ENCODE peak calls at places on chromosomes 4 and X, in seven cellular contexts. T is Peyer's patch, X is gastrocnemius medialis, J is ovary, R is transverse colon, W is heart left ventricle, P is sigmoid colon. K is an unnamed sample.

GRCh38 chr4:156939801-156940200 is 31.8 kb downstream of the PDGFC start:
- DNase-seq in J (no peak), P (no peak), T (no peak), R (no peak), X (no peak), W (no peak), K (no peak)

GRCh38 chr4:83212041-83212851 is 72.4 kb downstream of the COQ2 start:
- DNase-seq in T (no peak), R (peak), J (no peak), W (no peak), P (no peak), X (no peak), K (no peak)

GRCh38 chrX:134377537-134377936 is 82.4 kb upstream of the HPRT1 start:
- DNase-seq in X (no peak), W (no peak), R (no peak), J (no peak), P (no peak), T (no peak), K (no peak)

GRCh38 chr4:140092094-140092820 is 61.7 kb downstream of the MAML3 start:
- DNase-seq in W (peak), R (peak), X (no peak), T (peak), J (no peak), P (no peak), K (peak)

GRCh38 chr4:125986307-125986706 is 671.6 kb downstream of the FAT4 start:
- DNase-seq in W (no peak), T (no peak), P (no peak), X (no peak), R (no peak), J (no peak), K (no peak)

GRCh38 chrX:44474410-44474809 is 68.2 kb downstream of the FUNDC1 start:
- DNase-seq in P (no peak), X (no peak), W (no peak), T (no peak), R (no peak), J (no peak), K (peak)

GRCh38 chr4:3829954-3830773 is 64.0 kb downstream of the ADRA2C start:
- DNase-seq in R (no peak), P (no peak), J (no peak), W (peak), T (no peak), X (no peak), K (no peak)

GRCh38 chrX:47191331-47191730 is 2.3 kb upstream of the UBA1 start:
- DNase-seq in X (no peak), J (no peak), P (no peak), W (no peak), T (peak), R (peak), K (no peak)

GRCh38 chr4:145564540-145564939 is 54.6 kb upstream of the MMAA start:
- DNase-seq in J (no peak), X (no peak), P (no peak), T (no peak), W (no peak), R (no peak), K (no peak)

GRCh38 chr4:123651536-123652175 is 255.1 kb downstream of the SPRY1 start:
- DNase-seq in T (no peak), W (no peak), R (no peak), P (no peak), X (no peak), J (no peak), K (no peak)

GRCh38 chrX:105136786-105137185 is 83.7 kb downstream of the TEX13A start:
- DNase-seq in P (no peak), X (no peak), W (no peak), R (no peak), T (no peak), J (no peak), K (no peak)

GRCh38 chrX:39619182-39620009 is 478.4 kb downstream of the BCOR start:
- DNase-seq in P (no peak), J (no peak), W (no peak), X (no peak), T (no peak), R (no peak), K (no peak)

GRCh38 chrX:40773809-40774208 is 38.5 kb upstream of the MED14 start:
- DNase-seq in T (no peak), P (no peak), W (no peak), X (no peak), J (no peak), R (no peak), K (no peak)

GRCh38 chr4:74490736-74491135 is 45.8 kb downstream of the AREG start:
- DNase-seq in P (no peak), R (no peak), T (no peak), X (no peak), W (no peak), J (no peak), K (no peak)

GRCh38 chr4:100938698-100939097 is 408.6 kb downstream of the PPP3CA start:
- DNase-seq in P (no peak), X (no peak), W (no peak), J (no peak), T (no peak), R (no peak), K (no peak)

GRCh38 chr4:31045724-31046318 is 325.7 kb downstream of the PCDH7 start:
- DNase-seq in W (no peak), X (no peak), J (no peak), R (peak), P (no peak), T (no peak), K (no peak)

GRCh38 chr4:47118192-47118879 is 87.0 kb downstream of the GABRB1 start:
- DNase-seq in R (no peak), X (no peak), J (no peak), W (no peak), P (no peak), T (no peak), K (no peak)

GRCh38 chrX:107450823-107451509 is 1.5 kb downstream of the FRMPD3 start:
- DNase-seq in X (no peak), R (no peak), J (peak), W (no peak), T (no peak), P (no peak), K (no peak)

GRCh38 chr4:125306112-125306511 is 8.6 kb upstream of the FAT4 start:
- DNase-seq in P (no peak), W (no peak), J (no peak), R (no peak), X (no peak), T (no peak), K (no peak)

GRCh38 chr4:151652841-151653547 is 107.8 kb downstream of the GATB start:
- DNase-seq in J (no peak), X (peak), P (no peak), W (no peak), T (no peak), R (no peak), K (no peak)

GRCh38 chrX:140672840-140673731 is 36.5 kb upstream of the LINC00632 start:
- DNase-seq in X (no peak), P (no peak), J (no peak), W (no peak), T (no peak), R (no peak), K (no peak)

GRCh38 chr4:83252782-83253405 is 31.7 kb downstream of the COQ2 start:
- DNase-seq in R (peak), P (peak), W (no peak), X (peak), T (no peak), J (no peak), K (peak)

GRCh38 chr4:89724716-89725115 is 112.2 kb downstream of the SNCA start:
- DNase-seq in P (no peak), R (no peak), W (no peak), X (no peak), J (no peak), T (no peak), K (no peak)

GRCh38 chrX:50003927-50004326 is 81.5 kb downstream of the CLCN5 start:
- DNase-seq in X (no peak), R (no peak), T (no peak), J (no peak), W (no peak), P (no peak), K (no peak)

GRCh38 chrX:19334945-19335626 is 8.6 kb upstream of the PDHA1 start:
- DNase-seq in W (no peak), T (no peak), X (no peak), P (no peak), J (no peak), R (no peak), K (no peak)

GRCh38 chr4:148053298-148054003 is 321.6 kb downstream of the ARHGAP10 start:
- DNase-seq in W (no peak), T (no peak), P (no peak), R (no peak), X (peak), J (no peak), K (no peak)

GRCh38 chrX:152897216-152898144 is at the start of gene ZNF185:
- DNase-seq in J (no peak), T (peak), W (no peak), R (peak), P (no peak), X (no peak), K (peak)
- H3K27ac ChIP-seq in J (no peak), T (no peak), W (no peak), R (no peak), P (no peak), X (no peak), K (peak)

GRCh38 chr4:6925357-6925836 is 15.8 kb downstream of the TBC1D14 start:
- DNase-seq in W (no peak), P (peak), X (peak), J (no peak), R (no peak), T (no peak), K (no peak)
- TF ChIP-seq POLR2A in W (no peak), P (no peak), X (no peak), J (no peak), R (no peak), T (no peak), K (no peak)

DNA sequence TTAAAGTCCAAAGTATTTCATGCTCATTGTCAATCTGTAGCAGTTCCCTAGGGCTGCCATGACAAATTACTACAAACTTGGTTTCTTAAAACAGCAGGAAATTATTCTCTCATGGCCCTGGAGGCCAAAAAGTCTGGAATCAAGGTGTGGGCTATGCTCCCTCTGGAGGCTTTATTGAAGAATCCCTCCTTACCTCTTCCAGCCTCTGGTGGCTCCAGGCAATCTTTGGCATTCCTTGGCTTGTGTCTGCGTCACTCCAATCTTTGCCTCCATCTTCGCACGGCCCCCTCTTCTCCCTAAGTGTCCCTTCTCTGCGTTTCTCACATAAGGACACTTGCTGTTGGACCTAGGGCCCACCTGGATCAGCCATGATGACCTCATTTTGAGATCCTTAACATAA is 170.4 kb downstream of the SMIM20 start:
- DNase-seq in J (no peak), T (no peak), R (no peak), W (no peak), X (no peak), P (no peak), K (no peak)
- H3K27ac ChIP-seq in J (no peak), T (no peak), R (no peak), W (no peak), X (peak), P (no peak), K (no peak)

GRCh38 chr4:121696140-121696640 is 590 bp downstream of the ANXA5 start:
- DNase-seq in T (peak), J (peak), X (peak), W (peak), P (peak), R (peak), K (peak)
- TF ChIP-seq POLR2A in T (no peak), J (peak), X (no peak), W (no peak), P (no peak), R (no peak), K (no peak)